ENCODE peak calls at places on chromosomes 16 and 17, in seven cellular contexts. K is heart right ventricle, W is PC-9, H is mesendoderm, B is tibial artery, Y is thoracic aorta, X is fibroblast of lung. J is an unnamed sample. For H3K4me1, the result is how much of the 10 kb centered on the place peaks cover.

GRCh38 chr16:68528686-68529379 is 10.3 kb upstream of the ZFP90 start:
- DNase-seq in K (peak), W (peak), H (peak), B (peak), Y (peak), X (peak), J (peak)

GRCh38 chr17:31674305-31674704 is 184.7 kb downstream of the COPRS start:
- DNase-seq in K (no peak), W (peak), H (no peak), B (no peak), Y (no peak), X (peak), J (no peak)

GRCh38 chr17:49260011-49260921 is 29.7 kb upstream of the PHOSPHO1 start:
- DNase-seq in K (peak), W (peak), H (peak), B (peak), Y (peak), X (peak), J (peak)

GRCh38 chr17:40480501-40481003 is 20.9 kb downstream of the TNS4 start:
- DNase-seq in K (peak), W (no peak), H (peak), B (no peak), Y (no peak), X (no peak), J (peak)

GRCh38 chr16:66473654-66474519 is 46.8 kb downstream of the BEAN1 start:
- DNase-seq in K (no peak), W (peak), H (no peak), B (no peak), Y (no peak), X (no peak), J (no peak)

GRCh38 chr16:68072038-68072695 is 13.0 kb upstream of the NFATC3 start:
- DNase-seq in K (no peak), W (no peak), H (no peak), B (no peak), Y (no peak), X (no peak), J (no peak)

GRCh38 chr16:89602273-89602951 is 11.0 kb upstream of the DPEP1 start:
- DNase-seq in K (no peak), W (peak), H (peak), B (no peak), Y (peak), X (peak), J (peak)

GRCh38 chr17:35578929-35579448 is 618 bp upstream of the PEX12 start:
- DNase-seq in K (no peak), W (no peak), H (no peak), B (no peak), Y (no peak), X (no peak), J (no peak)

GRCh38 chr17:76683011-76683755 is 27.6 kb downstream of the MXRA7 start:
- DNase-seq in K (no peak), W (no peak), H (peak), B (no peak), Y (no peak), X (no peak), J (no peak)

GRCh38 chr17:41326173-41327145 is 10.9 kb upstream of the KRTAP17-1 start:
- DNase-seq in K (no peak), W (no peak), H (no peak), B (no peak), Y (no peak), X (no peak), J (no peak)

GRCh38 chr17:65415991-65416390 is 145.5 kb downstream of the AXIN2 start:
- DNase-seq in K (no peak), W (no peak), H (no peak), B (no peak), Y (no peak), X (no peak), J (no peak)

GRCh38 chr17:3907483-3908216 is 8.6 kb downstream of the P2RX1 start:
- DNase-seq in K (no peak), W (no peak), H (peak), B (no peak), Y (no peak), X (no peak), J (no peak)

GRCh38 chr17:44170499-44171201 is at the start of gene ASB16:
- DNase-seq in K (peak), W (no peak), H (peak), B (peak), Y (no peak), X (peak), J (no peak)

GRCh38 chr16:52376677-52377300 is 170.2 kb downstream of the TOX3 start:
- DNase-seq in K (no peak), W (no peak), H (no peak), B (no peak), Y (no peak), X (no peak), J (no peak)

GRCh38 chr16:66524601-66525164 is 25.2 kb downstream of the TK2 start:
- DNase-seq in K (no peak), W (no peak), H (no peak), B (no peak), Y (no peak), X (no peak), J (no peak)

GRCh38 chr17:4999429-5000093 is 1.8 kb downstream of the KIF1C start:
- DNase-seq in K (no peak), W (no peak), H (no peak), B (no peak), Y (no peak), X (no peak), J (no peak)
- H3K4me1 ChIP-seq in K (under half), W (under half), H (under half), B (under half), Y (under half), X (under half), J (under half)

GRCh38 chr17:14311979-14312378 is 11.1 kb downstream of the HS3ST3B1 start:
- DNase-seq in K (peak), W (no peak), H (no peak), B (no peak), Y (no peak), X (no peak), J (no peak)
- H3K27ac ChIP-seq in K (no peak), W (no peak), H (no peak), B (no peak), Y (no peak), X (no peak), J (no peak)

GRCh38 chr16:79475841-79476240 is 124.7 kb downstream of the MAF start:
- DNase-seq in K (no peak), W (no peak), H (no peak), B (no peak), Y (no peak), X (no peak), J (no peak)

GRCh38 chr16:79468236-79468635 is 132.3 kb downstream of the MAF start:
- DNase-seq in K (no peak), W (no peak), H (no peak), B (no peak), Y (no peak), X (no peak), J (no peak)

GRCh38 chr16:79466111-79466510 is 134.4 kb downstream of the MAF start:
- DNase-seq in K (no peak), W (no peak), H (no peak), B (no peak), Y (no peak), X (no peak), J (no peak)

DNA sequence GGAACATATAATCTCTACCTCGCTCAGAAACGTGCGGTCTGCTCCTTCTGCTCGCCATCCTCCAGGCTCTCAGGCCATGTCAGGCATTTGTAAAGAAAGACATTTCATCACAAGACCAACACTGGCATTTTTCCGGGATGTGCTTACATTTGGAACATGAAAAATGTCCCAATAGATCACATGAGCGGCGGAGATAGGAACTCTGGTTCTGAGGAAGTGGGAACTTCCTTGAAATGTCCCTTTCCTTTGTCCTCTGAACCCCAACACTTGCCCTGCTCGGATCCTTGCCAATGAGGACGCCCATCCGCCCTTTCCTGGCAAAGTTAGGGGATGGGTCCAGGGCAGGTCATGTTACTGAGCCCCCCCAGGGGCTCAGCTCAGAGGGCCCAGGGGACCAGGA is 130.5 kb downstream of the MAF start:
- DNase-seq in K (peak), W (no peak), H (no peak), B (no peak), Y (no peak), X (no peak), J (no peak)
- H3K4me1 ChIP-seq in K (under half), W (under half), H (under half), B (under half), Y (under half), X (under half), J (under half)

DNA sequence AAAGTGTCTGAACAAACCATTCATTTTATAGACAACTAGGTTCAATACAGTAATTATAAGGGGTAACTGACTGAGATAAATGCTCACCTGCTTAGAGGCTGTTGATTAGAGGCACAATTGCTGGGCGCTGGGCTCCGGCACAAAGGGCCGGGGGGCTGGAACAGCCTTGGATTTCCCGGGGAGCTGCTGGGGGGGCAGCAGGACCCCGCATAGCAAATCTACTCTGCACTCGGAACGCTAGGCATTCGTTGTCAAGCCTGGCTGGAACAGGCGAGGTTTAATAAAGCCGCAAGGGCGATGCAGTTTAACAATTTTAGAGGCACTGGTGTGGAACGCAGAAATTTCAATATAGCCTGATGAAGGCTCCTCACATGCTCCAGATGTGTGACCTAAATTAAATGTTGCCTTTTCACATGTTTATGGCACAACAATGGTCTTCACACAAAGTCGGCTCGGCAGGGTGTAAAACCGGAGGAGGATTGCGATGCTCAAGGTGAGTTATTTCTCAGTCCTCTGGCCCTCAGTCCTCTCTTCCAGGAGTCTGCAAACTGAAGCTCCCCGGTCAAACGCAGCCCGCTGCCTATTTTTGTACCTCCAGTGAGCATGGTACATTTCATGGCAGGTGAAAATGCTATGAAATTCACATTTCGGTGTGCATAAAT is 133.9 kb upstream of the IRX6 start:
- DNase-seq in K (no peak), W (no peak), H (no peak), B (no peak), Y (no peak), X (no peak), J (no peak)
- H3K27ac ChIP-seq in K (no peak), W (no peak), H (no peak), B (no peak), Y (no peak), X (no peak), J (no peak)

GRCh38 chr16:17348042-17348783 is 122.5 kb downstream of the XYLT1 start:
- DNase-seq in K (no peak), W (no peak), H (no peak), B (peak), Y (no peak), X (no peak), J (no peak)

GRCh38 chr16:17346774-17347569 is 123.8 kb downstream of the XYLT1 start:
- DNase-seq in K (no peak), W (no peak), H (no peak), B (peak), Y (no peak), X (no peak), J (no peak)

GRCh38 chr16:17345043-17345442 is 125.7 kb downstream of the XYLT1 start:
- DNase-seq in K (no peak), W (no peak), H (no peak), B (peak), Y (no peak), X (peak), J (no peak)

GRCh38 chr16:17347624-17348023 is 123.1 kb downstream of the XYLT1 start:
- DNase-seq in K (peak), W (no peak), H (no peak), B (peak), Y (no peak), X (no peak), J (no peak)

DNA sequence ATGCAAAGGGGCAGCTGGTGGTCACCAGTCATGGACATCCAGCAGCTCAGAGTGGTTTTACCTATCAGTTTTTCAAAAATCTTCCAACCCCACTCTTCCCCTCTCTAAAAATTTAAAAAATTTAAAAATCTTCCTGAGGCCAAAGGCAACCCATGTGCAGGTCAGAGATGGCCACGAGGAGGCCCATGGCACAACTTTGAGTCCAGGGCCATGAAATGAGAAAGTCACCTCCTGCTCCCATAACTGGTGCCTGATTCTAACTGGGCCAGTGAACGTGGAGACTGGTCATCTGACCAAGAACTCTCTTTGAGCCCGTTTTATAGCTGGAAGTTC is 124.4 kb downstream of the XYLT1 start:
- DNase-seq in K (no peak), W (no peak), H (no peak), B (peak), Y (no peak), X (no peak), J (no peak)
- H3K4me1 ChIP-seq in K (half or more), W (under half), H (under half), B (under half), Y (under half), X (under half), J (half or more)

GRCh38 chr16:81635336-81635947 is 143.6 kb upstream of the PLCG2 start:
- DNase-seq in K (no peak), W (no peak), H (no peak), B (no peak), Y (no peak), X (no peak), J (no peak)

GRCh38 chr16:81633147-81633619 is 145.9 kb upstream of the PLCG2 start:
- DNase-seq in K (no peak), W (no peak), H (peak), B (no peak), Y (no peak), X (no peak), J (no peak)

GRCh38 chr16:81633680-81634379 is 145.3 kb upstream of the PLCG2 start:
- DNase-seq in K (no peak), W (no peak), H (no peak), B (no peak), Y (no peak), X (no peak), J (no peak)

GRCh38 chr16:81636298-81636960 is 142.7 kb upstream of the PLCG2 start:
- DNase-seq in K (no peak), W (peak), H (no peak), B (no peak), Y (no peak), X (no peak), J (no peak)

DNA sequence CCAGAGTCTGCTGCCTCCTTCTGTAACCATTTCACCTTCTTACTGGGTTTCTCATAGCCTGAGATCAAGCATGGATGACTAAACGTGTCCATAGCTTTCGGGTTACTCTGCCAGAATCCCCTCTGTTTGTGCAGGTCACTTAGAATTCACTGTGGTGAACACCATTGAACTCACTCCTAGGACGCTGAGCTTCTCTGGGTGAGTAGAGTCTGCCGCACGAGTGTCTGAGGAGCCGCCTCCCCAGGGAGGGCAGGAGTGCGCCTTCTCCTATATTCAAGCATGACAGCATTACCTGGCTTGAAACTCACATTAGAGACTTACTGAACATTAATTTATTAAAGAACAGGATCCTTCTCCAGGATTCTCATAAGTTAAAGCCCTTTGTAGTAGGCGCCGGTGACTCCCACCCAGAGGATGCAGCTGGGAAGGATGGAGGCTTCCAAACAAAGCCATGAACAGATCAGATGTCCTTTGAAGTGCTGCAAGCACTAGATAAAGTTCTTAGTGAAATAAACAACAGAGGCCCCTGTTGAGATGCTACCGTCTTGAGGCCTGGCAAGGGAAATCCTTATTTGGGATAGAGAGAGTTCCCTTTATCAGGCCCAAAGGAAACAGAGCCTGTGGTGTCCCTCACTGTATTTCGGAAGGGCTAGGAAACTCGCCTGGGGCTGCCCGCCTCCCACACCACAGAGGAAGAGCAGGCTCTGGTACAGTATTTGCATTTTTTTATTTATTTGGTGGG is 144.5 kb upstream of the PLCG2 start:
- DNase-seq in K (no peak), W (no peak), H (peak), B (no peak), Y (no peak), X (peak), J (no peak)
- H3K27ac ChIP-seq in K (no peak), W (peak), H (peak), B (no peak), Y (no peak), X (no peak), J (peak)

J was measured in CD8-positive, alpha-beta memory T cell.